ENCODE peak calls at places on chromosomes 13 and 19, in five cellular contexts. H is T-helper 2 cell; F is activated naive CD8-positive, alpha-beta T cell treated with anti-CD3 and anti-CD28 coated beads, Interleukin-2, amount 50 U/mL, for 16 hours; U is activated naive CD4-positive, alpha-beta T cell treated with anti-CD3 and anti-CD28 coated beads, Interleukin-2, amount 50 U/mL, for 16 hours; B is MG63. O is an unnamed sample.

GRCh38 chr13:42229287-42229686 is 42.7 kb upstream of the AKAP11 start:
- DNase-seq in H (no peak), F (no peak), U (no peak), B (no peak), O (no peak)

GRCh38 chr13:94330552-94331071 is 148.9 kb downstream of the DCT start:
- DNase-seq in H (no peak), F (no peak), U (no peak), B (no peak), O (no peak)

GRCh38 chr19:17868669-17869068 is 3.1 kb upstream of the SLC5A5 start:
- DNase-seq in H (no peak), F (no peak), U (no peak), B (no peak), O (no peak)

GRCh38 chr19:47414469-47414868 is 4.9 kb downstream of the MEIS3 start:
- DNase-seq in H (no peak), F (no peak), U (no peak), B (peak), O (no peak)

GRCh38 chr13:57345526-57345925 is 178.5 kb downstream of the PRR20E start:
- DNase-seq in H (no peak), F (no peak), U (no peak), B (no peak), O (no peak)

GRCh38 chr19:38266070-38266469 is 1.7 kb downstream of the SPINT2 start:
- DNase-seq in H (no peak), F (no peak), U (no peak), B (no peak), O (peak)

GRCh38 chr19:46713781-46714522 is 3.0 kb downstream of the PRKD2 start:
- DNase-seq in H (peak), F (peak), U (peak), B (peak), O (peak)

GRCh38 chr19:17240062-17240854 is 5.5 kb downstream of the NR2F6 start:
- DNase-seq in H (no peak), F (no peak), U (no peak), B (no peak), O (peak)

GRCh38 chr13:40170982-40171381 is 495.5 kb downstream of the FOXO1 start:
- DNase-seq in H (peak), F (no peak), U (peak), B (no peak), O (no peak)

GRCh38 chr13:38494445-38494844 is 144.8 kb downstream of the UFM1 start:
- DNase-seq in H (no peak), F (no peak), U (no peak), B (no peak), O (no peak)

GRCh38 chr19:42220751-42221097 is 612 bp downstream of the ZNF526 start:
- DNase-seq in H (no peak), F (no peak), U (no peak), B (no peak), O (no peak)

GRCh38 chr13:110006304-110006703 is 219.9 kb upstream of the IRS2 start:
- DNase-seq in H (no peak), F (no peak), U (no peak), B (peak), O (no peak)

GRCh38 chr13:44764334-44764733 is 188.2 kb upstream of the TSC22D1 start:
- DNase-seq in H (no peak), F (no peak), U (no peak), B (peak), O (peak)

GRCh38 chr19:56637976-56638555 is 4.9 kb upstream of the SMIM17 start:
- DNase-seq in H (no peak), F (no peak), U (no peak), B (peak), O (peak)

GRCh38 chr13:26476111-26476743 is 81.3 kb upstream of the WASF3 start:
- DNase-seq in H (no peak), F (no peak), U (no peak), B (no peak), O (no peak)

GRCh38 chr13:26561636-26562537 is 4.4 kb downstream of the WASF3 start:
- DNase-seq in H (no peak), F (no peak), U (no peak), B (no peak), O (no peak)

GRCh38 chr13:111845621-111846351 is 221.2 kb upstream of the SOX1 start:
- DNase-seq in H (no peak), F (no peak), U (no peak), B (no peak), O (no peak)

GRCh38 chr19:51783373-51783772 is 11.6 kb upstream of the FPR3 start:
- DNase-seq in H (no peak), F (no peak), U (no peak), B (no peak), O (no peak)

GRCh38 chr19:48321622-48322591 is 3.4 kb upstream of the EMP3 start:
- DNase-seq in H (peak), F (peak), U (peak), B (peak), O (peak)

GRCh38 chr19:32874605-32875004 is 5.0 kb upstream of the SLC7A9 start:
- DNase-seq in H (no peak), F (no peak), U (no peak), B (no peak), O (no peak)

GRCh38 chr13:66180806-66181205 is 1049.3 kb downstream of the PCDH9 start:
- DNase-seq in H (no peak), F (no peak), U (no peak), B (peak), O (no peak)

GRCh38 chr13:114021464-114022308 is 47.8 kb upstream of the C13orf46 start:
- DNase-seq in H (no peak), F (no peak), U (no peak), B (no peak), O (no peak)

GRCh38 chr19:33130433-33130832 is 1.5 kb upstream of the WDR88 start:
- DNase-seq in H (no peak), F (no peak), U (no peak), B (no peak), O (no peak)

GRCh38 chr13:21675095-21676007 is 4.5 kb downstream of the FGF9 start:
- DNase-seq in H (no peak), F (no peak), U (peak), B (peak), O (peak)

GRCh38 chr19:18789883-18790565 is 1.1 kb downstream of the COMP start:
- DNase-seq in H (no peak), F (no peak), U (peak), B (peak), O (no peak)

GRCh38 chr19:17757125-17757524 is 5.8 kb downstream of the FCHO1 start:
- DNase-seq in H (no peak), F (no peak), U (no peak), B (peak), O (peak)

GRCh38 chr13:84487681-84488080 is 605.4 kb upstream of the SLITRK1 start:
- DNase-seq in H (no peak), F (no peak), U (no peak), B (no peak), O (no peak)

GRCh38 chr13:40026741-40027140 is 371.3 kb downstream of the COG6 start:
- DNase-seq in H (peak), F (peak), U (peak), B (no peak), O (no peak)

GRCh38 chr19:5358173-5358800 is 17.7 kb upstream of the PTPRS start:
- DNase-seq in H (no peak), F (no peak), U (no peak), B (no peak), O (no peak)

GRCh38 chr19:39993605-39994004 is 3.3 kb upstream of the ZNF546 start:
- DNase-seq in H (no peak), F (no peak), U (no peak), B (no peak), O (no peak)

GRCh38 chr19:15173746-15174404 is 26.9 kb downstream of the NOTCH3 start:
- DNase-seq in H (no peak), F (no peak), U (no peak), B (peak), O (peak)

GRCh38 chr13:48346583-48346982 is 43.0 kb downstream of the RB1 start:
- DNase-seq in H (no peak), F (no peak), U (no peak), B (no peak), O (no peak)

GRCh38 chr13:69287050-69287698 is 820.5 kb upstream of the ATXN8OS start:
- DNase-seq in H (no peak), F (no peak), U (no peak), B (no peak), O (no peak)

GRCh38 chr19:46984077-46985010 is 35.3 kb upstream of the NPAS1 start:
- DNase-seq in H (no peak), F (no peak), U (no peak), B (no peak), O (no peak)

GRCh38 chr13:54787754-54788153 is 1759.1 kb downstream of the OLFM4 start:
- DNase-seq in H (no peak), F (no peak), U (no peak), B (no peak), O (no peak)

GRCh38 chr13:30147380-30147779 is 160.0 kb downstream of the KATNAL1 start:
- DNase-seq in H (no peak), F (no peak), U (no peak), B (no peak), O (no peak)

GRCh38 chr19:49678970-49679831 is 2.1 kb downstream of the PRMT1 start:
- DNase-seq in H (no peak), F (no peak), U (no peak), B (no peak), O (no peak)

O was measured in small intestine.